ENCODE peak calls at places on chromosome 1, in six cellular contexts. Y is lower lobe of right lung; X is anterior cingulate cortex; F is uterus; I is NCI-H2029; L is activated CD4-positive, alpha-beta T cell treated with anti-CD3 and anti-CD28 coated beads, Interleukin-2, amount 50 U/mL, for 1 hour. P is an unnamed sample.

GRCh38 chr1:20058531-20058930 is 11.5 kb upstream of the PLA2G5 start:
- DNase-seq in Y (no peak), X (no peak), F (no peak), I (no peak), L (no peak), P (no peak)

GRCh38 chr1:235974616-235975015 is 90.3 kb downstream of the NID1 start:
- DNase-seq in Y (no peak), X (no peak), F (no peak), I (no peak), L (no peak), P (no peak)

GRCh38 chr1:67532452-67533216 is 102.4 kb upstream of the SERBP1 start:
- DNase-seq in Y (no peak), X (peak), F (peak), I (peak), L (no peak), P (no peak)

GRCh38 chr1:149979245-149979971 is 31.1 kb downstream of the OTUD7B start:
- DNase-seq in Y (no peak), X (no peak), F (no peak), I (no peak), L (no peak), P (no peak)

GRCh38 chr1:231337043-231337471 is 595 bp downstream of the EXOC8 start:
- DNase-seq in Y (no peak), X (no peak), F (no peak), I (no peak), L (no peak), P (no peak)

GRCh38 chr1:211891708-211892107 is 61.1 kb upstream of the LPGAT1 start:
- DNase-seq in Y (no peak), X (no peak), F (no peak), I (no peak), L (no peak), P (no peak)

GRCh38 chr1:96425382-96426129 is 296.0 kb upstream of the PTBP2 start:
- DNase-seq in Y (no peak), X (no peak), F (no peak), I (no peak), L (no peak), P (no peak)

GRCh38 chr1:59194621-59195020 is 102.3 kb upstream of the FGGY start:
- DNase-seq in Y (no peak), X (no peak), F (no peak), I (no peak), L (no peak), P (no peak)

GRCh38 chr1:47587891-47588582 is 150.2 kb downstream of the FOXD2 start:
- DNase-seq in Y (no peak), X (no peak), F (no peak), I (no peak), L (no peak), P (no peak)

GRCh38 chr1:39110882-39111281 is 84.7 kb downstream of the NDUFS5 start:
- DNase-seq in Y (no peak), X (no peak), F (no peak), I (no peak), L (no peak), P (no peak)

GRCh38 chr1:203420220-203420705 is 55.3 kb upstream of the PRELP start:
- DNase-seq in Y (no peak), X (no peak), F (no peak), I (no peak), L (no peak), P (no peak)